ENCODE peak calls at places on chromosomes 1 and 21, in ten cellular contexts. U is HFF-Myc; D is skeletal muscle cell; F is IMR-90; O is RWPE1; K is neural progenitor cell; W is activated CD4-positive, alpha-beta T cell treated with anti-CD3 and anti-CD28 coated beads, Interleukin-2, amount 50 U/mL, for 48 hours; I is effector memory CD8-positive, alpha-beta T cell; Z is SJCRH30; S is AML-193. R is an unnamed sample.

GRCh38 chr1:29760165-29760564 is 523.8 kb downstream of the PTPRU start:
- DNase-seq in D (no peak), K (no peak), S (no peak), I (no peak), O (no peak), F (no peak), Z (no peak), W (no peak), U (no peak), R (no peak)

GRCh38 chr1:143691400-143691891 is 280.3 kb downstream of the FAM72C start:
- DNase-seq in O (no peak), W (no peak), K (no peak), Z (no peak), S (no peak), I (no peak), D (no peak), F (peak; percentile 39), U (no peak), R (no peak)

GRCh38 chr1:20785907-20786309 is 1.2 kb downstream of the HP1BP3 start:
- DNase-seq in Z (no peak), O (peak; percentile 12), F (no peak), I (no peak), D (no peak), W (peak; percentile 27), U (no peak), S (peak; percentile 30), K (no peak), R (no peak)

GRCh38 chr1:170030212-170030611 is 44.3 kb downstream of the KIFAP3 start:
- DNase-seq in F (no peak), I (no peak), K (no peak), Z (no peak), O (no peak), U (no peak), S (no peak), W (no peak), D (no peak), R (no peak)

GRCh38 chr1:186272486-186272885 is 102.6 kb downstream of the TPR start:
- DNase-seq in F (no peak), I (no peak), K (no peak), O (no peak), S (no peak), Z (no peak), D (no peak), W (no peak), U (no peak), R (no peak)

GRCh38 chr1:157915859-157916258 is 74.3 kb upstream of the CD5L start:
- DNase-seq in K (no peak), Z (no peak), O (no peak), U (no peak), I (no peak), S (no peak), F (no peak), W (no peak), D (no peak), R (no peak)

GRCh38 chr1:1943834-1944570 is 24.9 kb upstream of the TMEM52 start:
- DNase-seq in I (peak; percentile 41), U (no peak), D (no peak), W (peak; percentile 67), F (no peak), O (peak; percentile 55), K (peak; percentile 84), S (peak; percentile 4), Z (peak; percentile 78), R (peak; percentile 57)

GRCh38 chr1:205693421-205693991 is 13.2 kb upstream of the SLC45A3 start:
- DNase-seq in U (no peak), K (no peak), D (no peak), I (no peak), S (no peak), O (no peak), F (no peak), Z (no peak), W (no peak), R (no peak)

GRCh38 chr1:179298952-179299351 is 5.4 kb downstream of the SOAT1 start:
- DNase-seq in U (no peak), Z (no peak), K (no peak), S (no peak), O (no peak), F (no peak), D (no peak), I (peak; percentile 16), W (no peak), R (no peak)

GRCh38 chr1:52929019-52929418 is 1.9 kb downstream of the SCP2 start:
- DNase-seq in I (no peak), W (no peak), U (no peak), K (no peak), D (no peak), Z (no peak), O (no peak), F (no peak), S (no peak), R (no peak)

GRCh38 chr1:26696645-26697440 is 1.0 kb downstream of the ARID1A start:
- DNase-seq in D (no peak), K (peak; percentile 61), O (no peak), W (peak; percentile 67), S (no peak), F (no peak), U (no peak), Z (peak; percentile 49), I (peak; percentile 73), R (peak; percentile 35)

GRCh38 chr21:28521932-28522826 is 470.5 kb downstream of the LTN1 start:
- DNase-seq in O (no peak), Z (peak; percentile 42), W (no peak), F (peak; percentile 79), D (peak; percentile 49), I (peak; percentile 1), K (peak; percentile 33), S (no peak), U (peak; percentile 74), R (no peak)

GRCh38 chr1:10549919-10550656 is 75.3 kb downstream of the PEX14 start:
- DNase-seq in F (no peak), S (no peak), O (no peak), W (no peak), U (no peak), Z (no peak), K (no peak), I (no peak), D (no peak), R (no peak)

GRCh38 chr1:117095237-117095636 is 26.3 kb downstream of the TRIM45 start:
- DNase-seq in U (no peak), F (peak; percentile 66), K (no peak), Z (no peak), S (no peak), D (peak; percentile 64), W (no peak), I (no peak), O (no peak), R (no peak)

GRCh38 chr1:30725450-30726095 is 2.2 kb upstream of the MATN1 start:
- DNase-seq in I (no peak), D (no peak), S (no peak), F (no peak), Z (no peak), W (no peak), O (no peak), U (no peak), K (no peak), R (no peak)

GRCh38 chr1:94379615-94380014 is 38.6 kb upstream of the ABCD3 start:
- DNase-seq in S (no peak), K (no peak), W (no peak), D (no peak), U (no peak), F (no peak), I (no peak), Z (no peak), O (no peak), R (no peak)

GRCh38 chr1:15146971-15147376 is 6.6 kb upstream of the TMEM51 start:
- DNase-seq in S (no peak), Z (no peak), K (no peak), D (no peak), U (no peak), F (no peak), W (no peak), O (no peak), I (no peak), R (peak; percentile 43)

GRCh38 chr1:153349363-153350340 is 1.0 kb upstream of the PGLYRP4 start:
- DNase-seq in S (no peak), I (no peak), K (no peak), U (no peak), Z (no peak), D (no peak), W (no peak), O (no peak), F (no peak), R (no peak)

GRCh38 chr1:66383168-66383567 is 150.8 kb upstream of the SGIP1 start:
- DNase-seq in K (no peak), I (no peak), F (peak; percentile 13), O (no peak), U (no peak), W (no peak), S (no peak), D (no peak), Z (no peak), R (no peak)

GRCh38 chr1:5620997-5621396 is 371.2 kb downstream of the NPHP4 start:
- DNase-seq in I (no peak), S (no peak), D (no peak), O (peak; percentile 52), U (no peak), K (peak; percentile 76), Z (peak; percentile 54), W (no peak), F (no peak), R (peak; percentile 14)

GRCh38 chr1:36836196-36836883 is 198.0 kb downstream of the GRIK3 start:
- DNase-seq in I (no peak), O (no peak), D (no peak), W (no peak), U (no peak), K (no peak), F (no peak), S (no peak), Z (no peak), R (peak; percentile 17)

GRCh38 chr1:30473920-30474817 is 249.2 kb downstream of the MATN1 start:
- DNase-seq in I (no peak), F (no peak), Z (no peak), O (no peak), U (peak; percentile 21), K (no peak), S (no peak), W (no peak), D (no peak), R (no peak)

GRCh38 chr1:90561926-90562325 is 155.2 kb downstream of the BARHL2 start:
- DNase-seq in I (no peak), K (no peak), D (no peak), F (no peak), O (no peak), U (no peak), S (no peak), W (no peak), Z (no peak), R (no peak)

GRCh38 chr1:25031966-25032667 is 102.0 kb upstream of the RUNX3 start:
- DNase-seq in F (peak; percentile 63), I (peak; percentile 59), S (no peak), Z (no peak), W (peak; percentile 46), K (no peak), D (no peak), U (no peak), O (peak; percentile 50), R (peak; percentile 12)

GRCh38 chr1:158353333-158354038 is at the start of gene CD1E:
- DNase-seq in O (no peak), D (no peak), U (no peak), W (no peak), F (no peak), Z (no peak), S (no peak), I (no peak), K (no peak), R (no peak)

GRCh38 chr1:13702425-13703127 is 2.6 kb downstream of the PRDM2 start:
- DNase-seq in U (no peak), K (no peak), D (no peak), S (no peak), I (peak; percentile 68), O (no peak), F (no peak), W (peak; percentile 53), Z (no peak), R (no peak)

GRCh38 chr1:228883535-228883934 is 148.3 kb downstream of the RHOU start:
- DNase-seq in D (no peak), O (no peak), F (no peak), S (no peak), K (no peak), Z (no peak), W (no peak), U (no peak), I (no peak), R (no peak)

GRCh38 chr1:154599658-154600057 is 8.3 kb downstream of the ADAR start:
- DNase-seq in W (no peak), U (no peak), F (peak; percentile 60), I (no peak), Z (no peak), D (no peak), O (no peak), S (no peak), K (no peak), R (no peak)